ENCODE peak calls at places on chromosomes 7 and 10, in six cellular contexts. Q is pancreas, O is psoas muscle, V is HL-60, F is Panc1, Z is Peyer's patch. K is an unnamed sample.

GRCh38 chr10:132861116-132861691 is 75.3 kb upstream of the NKX6-2 start:
- DNase-seq in Z (peak; percentile 23), F (no peak), V (no peak), O (peak; percentile 36), Q (no peak), K (peak; percentile 4)

GRCh38 chr7:98730331-98730730 is 113.2 kb downstream of the NPTX2 start:
- DNase-seq in V (no peak), Q (no peak), O (no peak), Z (no peak), F (no peak), K (no peak)

GRCh38 chr10:28711079-28711478 is 33.8 kb downstream of the BAMBI start:
- DNase-seq in V (no peak), Q (no peak), O (no peak), F (no peak), Z (no peak), K (no peak)

GRCh38 chr10:29996842-29997123 is 62.6 kb downstream of the JCAD start:
- DNase-seq in Q (no peak), Z (no peak), V (no peak), O (no peak), F (no peak), K (no peak)

GRCh38 chr7:123282181-123282580 is 82.4 kb upstream of the SLC13A1 start:
- DNase-seq in Q (no peak), Z (no peak), O (no peak), F (no peak), V (no peak), K (no peak)

GRCh38 chr10:4883079-4883739 is 57.2 kb downstream of the AKR1E2 start:
- DNase-seq in F (no peak), Z (no peak), O (no peak), Q (no peak), V (no peak), K (no peak)

GRCh38 chr10:77413231-77413630 is 224.4 kb downstream of the KCNMA1 start:
- DNase-seq in Q (no peak), Z (no peak), F (no peak), V (no peak), O (no peak), K (no peak)

GRCh38 chr10:48454302-48455054 is 148.0 kb downstream of the MAPK8 start:
- DNase-seq in V (no peak), Q (no peak), F (no peak), O (no peak), Z (peak; percentile 43), K (no peak)

GRCh38 chr10:129612481-129613109 is 145.6 kb downstream of the MGMT start:
- DNase-seq in Q (no peak), F (no peak), O (no peak), Z (no peak), V (no peak), K (no peak)

GRCh38 chr10:126937026-126937425 is 31.8 kb downstream of the DOCK1 start:
- DNase-seq in O (no peak), Z (no peak), F (no peak), Q (no peak), V (no peak), K (no peak)

GRCh38 chr10:28788252-28788651 is 110.9 kb downstream of the BAMBI start:
- DNase-seq in F (no peak), Z (no peak), V (no peak), Q (no peak), O (no peak), K (no peak)

GRCh38 chr10:80196270-80196949 is 8.9 kb downstream of the ANXA11 start:
- DNase-seq in Q (peak; percentile 93), Z (peak; percentile 92), F (no peak), O (peak; percentile 91), V (no peak), K (no peak)

GRCh38 chr7:24755096-24755495 is 2.2 kb downstream of the GSDME start:
- DNase-seq in Q (no peak), Z (no peak), F (no peak), V (no peak), O (no peak), K (no peak)

GRCh38 chr10:100510533-100511308 is 8.9 kb downstream of the SEC31B start:
- DNase-seq in Z (no peak), F (no peak), O (no peak), Q (no peak), V (peak; percentile 92), K (no peak)

GRCh38 chr7:115133248-115133647 is 211.4 kb downstream of the MDFIC start:
- DNase-seq in V (no peak), F (no peak), O (no peak), Z (no peak), Q (no peak), K (no peak)

GRCh38 chr7:17434841-17435692 is 136.6 kb downstream of the AHR start:
- DNase-seq in Q (no peak), F (no peak), Z (no peak), O (no peak), V (no peak), K (no peak)

DNA sequence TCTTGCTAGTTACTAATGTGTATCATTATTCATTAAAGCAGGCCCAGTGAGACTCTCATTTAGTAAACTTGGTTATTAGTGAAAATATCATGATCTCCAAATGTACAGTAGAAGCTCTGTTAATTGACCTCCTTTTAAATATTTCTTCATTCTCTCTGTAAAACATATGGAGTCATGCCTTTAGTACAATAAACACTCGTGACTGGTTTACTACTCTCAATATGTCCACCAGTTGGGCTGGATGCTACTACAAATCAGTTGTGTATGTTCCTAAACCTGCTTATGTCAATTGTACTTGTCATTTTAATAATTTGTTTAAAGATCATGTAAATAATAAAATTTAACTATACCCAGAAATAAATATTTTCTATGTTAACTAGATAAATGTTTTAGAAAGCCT is 68.6 kb upstream of the COMTD1 start:
- DNase-seq in Q (no peak), F (no peak), O (no peak), V (no peak), Z (no peak), K (no peak)
- H3K27ac ChIP-seq in Q (peak overlapping the region; percentile 59), F (no peak overlapping the region), O (no peak overlapping the region), V (no peak overlapping the region), Z (no peak overlapping the region), K (no peak overlapping the region)

GRCh38 chr7:47759056-47759706 is 177.3 kb upstream of the TNS3 start:
- DNase-seq in V (no peak), F (no peak), Z (no peak), O (no peak), Q (no peak), K (no peak)
- TF ChIP-seq CTCF in V (no peak), F (peak; percentile 44), Z (no peak), O (no peak), Q (no peak), K (no peak)

DNA sequence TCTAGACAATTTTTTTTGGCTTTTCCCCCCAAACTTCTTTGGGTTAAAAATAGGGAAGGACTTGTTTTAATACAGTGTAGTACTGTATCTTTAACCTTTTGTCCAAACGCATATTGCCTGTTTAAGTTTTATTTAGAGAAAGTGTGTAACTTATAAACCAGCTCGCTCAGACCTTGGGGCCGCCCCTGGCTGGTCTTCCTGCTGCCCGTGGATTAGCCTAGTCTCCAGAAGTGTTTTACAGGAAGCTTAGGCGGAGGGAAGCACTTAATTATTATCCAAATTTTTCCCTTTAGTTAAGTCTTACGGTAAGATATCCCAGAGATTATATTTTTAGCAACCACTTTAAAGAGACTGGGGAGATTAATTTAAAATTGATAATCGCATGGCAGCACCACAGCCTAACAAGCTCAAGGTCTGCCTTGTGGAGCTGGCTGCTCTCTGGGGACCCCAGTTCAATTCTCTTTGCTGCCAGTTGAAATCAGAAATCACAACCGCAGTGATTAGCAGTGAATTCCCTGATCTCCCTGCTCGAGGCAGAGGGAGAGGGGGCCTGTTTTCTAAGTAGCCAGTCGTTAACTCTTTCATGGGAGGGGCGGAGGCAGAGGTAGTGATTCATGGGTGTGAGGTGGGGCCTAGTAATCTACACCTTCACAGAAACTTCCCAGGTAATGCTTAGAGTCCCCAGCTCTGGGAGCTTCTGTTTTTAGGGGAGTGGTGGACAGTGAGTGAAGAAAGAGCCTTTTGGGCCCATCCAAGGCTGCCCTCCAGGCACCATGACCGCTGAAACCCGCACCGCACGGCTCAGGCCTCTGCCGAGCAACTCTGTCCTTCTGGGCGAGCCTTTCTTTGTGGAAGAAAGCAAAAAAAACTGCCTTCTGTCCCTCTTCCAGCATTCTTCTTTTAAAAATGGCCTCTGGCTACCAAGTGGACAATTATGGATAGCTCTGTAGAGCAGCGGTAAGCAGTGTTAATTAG is 548.7 kb upstream of the GALNT17 start:
- DNase-seq in Q (no peak), F (no peak), O (no peak), Z (no peak), V (no peak), K (no peak)
- H3K27ac ChIP-seq in Q (no peak overlapping the region), F (no peak overlapping the region), O (no peak overlapping the region), Z (no peak overlapping the region), V (no peak overlapping the region), K (no peak overlapping the region)

GRCh38 chr7:157405914-157406810 is 69.4 kb downstream of the DNAJB6 start:
- DNase-seq in V (no peak), O (peak; percentile 86), F (no peak), Z (no peak), Q (no peak), K (peak; percentile 65)
- TF ChIP-seq CTCF in V (no peak), O (peak; percentile 39), F (no peak), Z (no peak), Q (no peak), K (peak; percentile 59)

GRCh38 chr7:64431838-64432237 is 118.1 kb downstream of the ZNF736 start:
- DNase-seq in Z (no peak), Q (no peak), F (no peak), V (no peak), O (no peak), K (no peak)
- H3K27ac ChIP-seq in Z (no peak overlapping the region), Q (no peak overlapping the region), F (no peak overlapping the region), V (no peak overlapping the region), O (no peak overlapping the region), K (no peak overlapping the region)

DNA sequence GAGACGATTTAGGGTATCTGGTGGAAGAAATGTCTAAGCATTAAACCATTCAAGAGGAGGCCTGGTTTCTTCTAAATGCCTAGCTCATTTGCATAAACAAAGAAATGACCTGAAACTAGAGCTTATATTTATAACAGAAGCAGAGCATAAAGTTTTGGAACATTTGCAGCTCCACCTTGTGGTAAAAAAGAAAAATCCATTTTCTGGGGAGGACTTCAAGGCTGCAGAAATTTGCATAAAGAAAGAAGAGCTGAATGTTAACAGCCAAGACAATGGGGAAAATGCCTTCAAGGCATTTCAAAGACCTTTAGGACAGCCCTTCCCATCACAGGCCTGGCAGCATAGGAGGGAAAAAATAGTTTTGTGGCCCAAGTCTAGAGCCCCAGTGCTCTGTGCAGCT is 362.0 kb downstream of the ZNF248 start:
- DNase-seq in O (no peak), F (no peak), Q (no peak), V (no peak), Z (no peak), K (no peak)
- TF ChIP-seq CTCF in O (peak; percentile 28), F (peak; percentile 45), Q (no peak), V (no peak), Z (no peak), K (peak; percentile 51)

K was measured in left ventricle myocardium inferior.